ENCODE peak calls at places on chromosomes 2 and 18, in eight cellular contexts. One of them, this sample, is unnamed. For H3K4me1, the result is how much of the 10 kb centered on the place peaks cover.

GRCh38 chr18:63575680-63576079 is 11.5 kb upstream of the SERPINB13 start:
- DNase-seq in SK-N-SH: no peak
- DNase-seq in GM23338: no peak
- DNase-seq in body of pancreas: no peak
- DNase-seq in aorta: no peak
- DNase-seq in adrenal gland: no peak
- DNase-seq in colonic mucosa: no peak
- DNase-seq in thoracic aorta: no peak
- DNase-seq in this sample: no peak

GRCh38 chr18:79911009-79911870 is 40.2 kb downstream of the SLC66A2 start:
- DNase-seq in SK-N-SH: no peak
- DNase-seq in GM23338: peak
- DNase-seq in adrenal gland: no peak
- DNase-seq in colonic mucosa: no peak
- DNase-seq in aorta: peak
- DNase-seq in body of pancreas: no peak
- DNase-seq in thoracic aorta: no peak
- DNase-seq in this sample: no peak

GRCh38 chr2:219024059-219024458 is 17.3 kb downstream of the CFAP65 start:
- DNase-seq in thoracic aorta: no peak
- DNase-seq in body of pancreas: no peak
- DNase-seq in colonic mucosa: no peak
- DNase-seq in aorta: peak
- DNase-seq in adrenal gland: no peak
- DNase-seq in GM23338: no peak
- DNase-seq in SK-N-SH: no peak
- DNase-seq in this sample: no peak

GRCh38 chr2:28267282-28267681 is 125.4 kb upstream of the FOSL2 start:
- DNase-seq in thoracic aorta: no peak
- DNase-seq in aorta: no peak
- DNase-seq in SK-N-SH: no peak
- DNase-seq in adrenal gland: no peak
- DNase-seq in body of pancreas: no peak
- DNase-seq in GM23338: no peak
- DNase-seq in colonic mucosa: no peak
- DNase-seq in this sample: no peak

GRCh38 chr2:3377279-3377611 is 373 bp downstream of the EIPR1 start:
- DNase-seq in colonic mucosa: no peak
- DNase-seq in adrenal gland: peak
- DNase-seq in GM23338: peak
- DNase-seq in thoracic aorta: no peak
- DNase-seq in SK-N-SH: peak
- DNase-seq in body of pancreas: no peak
- DNase-seq in aorta: no peak
- DNase-seq in this sample: no peak

GRCh38 chr2:167212054-167212648 is 323.9 kb downstream of the XIRP2 start:
- DNase-seq in adrenal gland: peak
- DNase-seq in aorta: no peak
- DNase-seq in body of pancreas: peak
- DNase-seq in colonic mucosa: peak
- DNase-seq in SK-N-SH: peak
- DNase-seq in thoracic aorta: no peak
- DNase-seq in GM23338: peak
- DNase-seq in this sample: peak

GRCh38 chr18:515838-516237 is 15.3 kb upstream of the COLEC12 start:
- DNase-seq in thoracic aorta: no peak
- DNase-seq in aorta: no peak
- DNase-seq in adrenal gland: no peak
- DNase-seq in body of pancreas: no peak
- DNase-seq in colonic mucosa: no peak
- DNase-seq in SK-N-SH: no peak
- DNase-seq in GM23338: no peak
- DNase-seq in this sample: peak

GRCh38 chr2:201158111-201158929 is 24.6 kb upstream of the CASP10 start:
- DNase-seq in aorta: no peak
- DNase-seq in thoracic aorta: no peak
- DNase-seq in adrenal gland: peak
- DNase-seq in colonic mucosa: peak
- DNase-seq in GM23338: peak
- DNase-seq in body of pancreas: peak
- DNase-seq in SK-N-SH: peak
- DNase-seq in this sample: peak

GRCh38 chr2:201403904-201404303 is 46.8 kb upstream of the FLACC1 start:
- DNase-seq in colonic mucosa: no peak
- DNase-seq in body of pancreas: no peak
- DNase-seq in adrenal gland: no peak
- DNase-seq in thoracic aorta: no peak
- DNase-seq in SK-N-SH: no peak
- DNase-seq in aorta: no peak
- DNase-seq in GM23338: no peak
- DNase-seq in this sample: no peak

DNA sequence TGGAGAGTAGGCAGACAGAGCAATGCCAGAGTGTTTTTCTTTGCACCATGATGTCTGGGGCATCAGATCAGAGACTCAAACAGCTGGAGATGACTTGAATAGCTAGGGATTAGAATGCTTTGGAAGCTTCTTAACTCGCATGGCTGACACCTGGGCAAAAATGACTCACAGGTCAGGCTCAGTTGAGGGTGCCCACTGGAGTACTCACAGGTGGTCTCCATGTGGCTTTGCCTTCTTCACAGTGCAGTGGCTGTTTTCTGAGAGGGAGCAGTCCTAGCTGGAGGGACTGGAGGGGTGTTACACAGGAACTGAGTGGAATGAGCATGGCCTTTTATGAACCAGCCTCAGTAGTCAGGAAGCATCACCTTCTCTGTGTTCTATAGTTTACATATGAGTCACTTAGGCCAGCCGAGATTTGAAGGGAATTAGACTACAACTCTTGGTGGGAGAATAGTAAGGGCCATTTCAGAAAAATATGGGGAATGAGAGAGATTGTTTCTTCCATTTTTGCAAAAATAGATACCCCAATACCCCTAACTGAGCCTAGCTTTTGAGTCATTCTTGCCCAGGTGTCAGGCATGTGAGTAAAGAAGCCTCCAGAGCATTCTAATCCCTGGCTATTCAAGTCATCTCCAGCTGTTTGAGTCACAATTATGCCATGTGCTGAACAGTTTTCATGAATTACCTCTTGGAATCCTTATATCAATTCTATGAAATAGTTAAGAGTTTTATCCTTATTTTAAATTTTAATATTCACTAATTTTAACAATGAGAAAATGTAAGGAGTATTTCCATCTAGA is 7.1 kb upstream of the PPP1R1C start:
- DNase-seq in SK-N-SH: no peak
- DNase-seq in thoracic aorta: no peak
- DNase-seq in GM23338: no peak
- DNase-seq in adrenal gland: no peak
- DNase-seq in aorta: no peak
- DNase-seq in colonic mucosa: no peak
- DNase-seq in body of pancreas: no peak
- DNase-seq in this sample: no peak
- H3K27ac ChIP-seq in SK-N-SH: no peak
- H3K27ac ChIP-seq in thoracic aorta: no peak
- H3K27ac ChIP-seq in GM23338: no peak
- H3K27ac ChIP-seq in adrenal gland: no peak
- H3K27ac ChIP-seq in aorta: no peak
- H3K27ac ChIP-seq in colonic mucosa: no peak
- H3K27ac ChIP-seq in body of pancreas: no peak
- H3K27ac ChIP-seq in this sample: no peak

GRCh38 chr2:60540054-60540453 is 13.4 kb downstream of the BCL11A start:
- DNase-seq in colonic mucosa: no peak
- DNase-seq in GM23338: no peak
- DNase-seq in SK-N-SH: no peak
- DNase-seq in thoracic aorta: no peak
- DNase-seq in adrenal gland: no peak
- DNase-seq in aorta: no peak
- DNase-seq in body of pancreas: no peak
- DNase-seq in this sample: no peak

GRCh38 chr2:60535392-60536312 is 17.8 kb downstream of the BCL11A start:
- DNase-seq in GM23338: no peak
- DNase-seq in thoracic aorta: no peak
- DNase-seq in colonic mucosa: no peak
- DNase-seq in adrenal gland: no peak
- DNase-seq in aorta: no peak
- DNase-seq in SK-N-SH: no peak
- DNase-seq in body of pancreas: no peak
- DNase-seq in this sample: no peak

GRCh38 chr2:60536716-60537115 is 16.7 kb downstream of the BCL11A start:
- DNase-seq in SK-N-SH: no peak
- DNase-seq in body of pancreas: no peak
- DNase-seq in thoracic aorta: no peak
- DNase-seq in GM23338: no peak
- DNase-seq in colonic mucosa: no peak
- DNase-seq in adrenal gland: no peak
- DNase-seq in aorta: no peak
- DNase-seq in this sample: no peak

GRCh38 chr2:60539177-60539576 is 14.3 kb downstream of the BCL11A start:
- DNase-seq in colonic mucosa: no peak
- DNase-seq in body of pancreas: peak
- DNase-seq in adrenal gland: no peak
- DNase-seq in GM23338: no peak
- DNase-seq in aorta: no peak
- DNase-seq in SK-N-SH: no peak
- DNase-seq in thoracic aorta: no peak
- DNase-seq in this sample: no peak

GRCh38 chr2:60538136-60538535 is 15.3 kb downstream of the BCL11A start:
- DNase-seq in adrenal gland: no peak
- DNase-seq in SK-N-SH: no peak
- DNase-seq in body of pancreas: no peak
- DNase-seq in colonic mucosa: no peak
- DNase-seq in GM23338: no peak
- DNase-seq in aorta: no peak
- DNase-seq in thoracic aorta: no peak
- DNase-seq in this sample: no peak
- H3K4me1 ChIP-seq in adrenal gland: under half
- H3K4me1 ChIP-seq in SK-N-SH: under half
- H3K4me1 ChIP-seq in body of pancreas: half or more
- H3K4me1 ChIP-seq in colonic mucosa: under half
- H3K4me1 ChIP-seq in GM23338: half or more
- H3K4me1 ChIP-seq in aorta: under half
- H3K4me1 ChIP-seq in thoracic aorta: under half
- H3K4me1 ChIP-seq in this sample: under half

GRCh38 chr2:951224-952006 is 766 bp downstream of the SNTG2 start:
- DNase-seq in aorta: no peak
- DNase-seq in thoracic aorta: no peak
- DNase-seq in body of pancreas: no peak
- DNase-seq in SK-N-SH: no peak
- DNase-seq in adrenal gland: no peak
- DNase-seq in GM23338: peak
- DNase-seq in colonic mucosa: no peak
- DNase-seq in this sample: peak

GRCh38 chr2:949384-949893 is 1.2 kb upstream of the SNTG2 start:
- DNase-seq in thoracic aorta: no peak
- DNase-seq in body of pancreas: no peak
- DNase-seq in colonic mucosa: no peak
- DNase-seq in SK-N-SH: no peak
- DNase-seq in GM23338: peak
- DNase-seq in adrenal gland: no peak
- DNase-seq in aorta: no peak
- DNase-seq in this sample: no peak

GRCh38 chr2:950627-950992 is at the start of gene SNTG2:
- DNase-seq in aorta: peak
- DNase-seq in colonic mucosa: peak
- DNase-seq in SK-N-SH: peak
- DNase-seq in GM23338: peak
- DNase-seq in body of pancreas: peak
- DNase-seq in thoracic aorta: no peak
- DNase-seq in adrenal gland: peak
- DNase-seq in this sample: no peak

GRCh38 chr2:953408-953807 is 2.8 kb downstream of the SNTG2 start:
- DNase-seq in GM23338: no peak
- DNase-seq in thoracic aorta: no peak
- DNase-seq in body of pancreas: no peak
- DNase-seq in aorta: no peak
- DNase-seq in colonic mucosa: no peak
- DNase-seq in SK-N-SH: no peak
- DNase-seq in adrenal gland: no peak
- DNase-seq in this sample: no peak

GRCh38 chr2:949894-950626 is 589 bp upstream of the SNTG2 start:
- DNase-seq in adrenal gland: no peak
- DNase-seq in SK-N-SH: peak
- DNase-seq in thoracic aorta: no peak
- DNase-seq in body of pancreas: no peak
- DNase-seq in colonic mucosa: no peak
- DNase-seq in GM23338: peak
- DNase-seq in aorta: no peak
- DNase-seq in this sample: peak
- H3K27ac ChIP-seq in adrenal gland: no peak
- H3K27ac ChIP-seq in SK-N-SH: no peak
- H3K27ac ChIP-seq in thoracic aorta: no peak
- H3K27ac ChIP-seq in body of pancreas: no peak
- H3K27ac ChIP-seq in colonic mucosa: no peak
- H3K27ac ChIP-seq in GM23338: peak
- H3K27ac ChIP-seq in aorta: no peak
- H3K27ac ChIP-seq in this sample: no peak

GRCh38 chr2:17791121-17791902 is 24.9 kb upstream of the MSGN1 start:
- DNase-seq in SK-N-SH: no peak
- DNase-seq in thoracic aorta: no peak
- DNase-seq in body of pancreas: no peak
- DNase-seq in colonic mucosa: no peak
- DNase-seq in adrenal gland: peak
- DNase-seq in GM23338: no peak
- DNase-seq in aorta: no peak
- DNase-seq in this sample: no peak

GRCh38 chr2:17793803-17794349 is 22.4 kb upstream of the MSGN1 start:
- DNase-seq in body of pancreas: no peak
- DNase-seq in thoracic aorta: no peak
- DNase-seq in adrenal gland: no peak
- DNase-seq in colonic mucosa: no peak
- DNase-seq in SK-N-SH: no peak
- DNase-seq in GM23338: no peak
- DNase-seq in aorta: no peak
- DNase-seq in this sample: no peak

GRCh38 chr2:17793293-17793692 is 23.0 kb upstream of the MSGN1 start:
- DNase-seq in body of pancreas: no peak
- DNase-seq in SK-N-SH: no peak
- DNase-seq in thoracic aorta: no peak
- DNase-seq in adrenal gland: no peak
- DNase-seq in colonic mucosa: no peak
- DNase-seq in GM23338: no peak
- DNase-seq in aorta: no peak
- DNase-seq in this sample: no peak

GRCh38 chr2:17790539-17790938 is 25.7 kb upstream of the MSGN1 start:
- DNase-seq in aorta: no peak
- DNase-seq in thoracic aorta: no peak
- DNase-seq in SK-N-SH: no peak
- DNase-seq in body of pancreas: no peak
- DNase-seq in colonic mucosa: no peak
- DNase-seq in adrenal gland: no peak
- DNase-seq in GM23338: no peak
- DNase-seq in this sample: no peak

DNA sequence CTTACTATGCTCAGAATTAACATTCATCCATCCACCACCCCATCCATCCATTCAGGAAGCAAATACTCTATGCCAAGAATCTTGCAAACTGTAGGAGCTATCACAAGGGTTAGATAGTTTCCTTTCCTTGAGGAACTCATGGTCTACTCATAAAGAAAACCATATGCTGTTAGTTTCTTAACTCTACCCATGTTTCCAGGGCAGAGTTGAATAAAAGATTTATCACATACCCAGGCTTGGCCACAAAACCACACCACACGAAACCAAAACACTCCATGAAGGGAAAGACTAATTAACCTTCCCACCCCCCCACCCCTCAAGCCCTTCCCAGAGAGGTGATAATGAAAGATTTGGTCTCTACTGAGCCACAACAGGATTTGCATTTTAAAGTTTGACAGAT is 23.7 kb upstream of the MSGN1 start:
- DNase-seq in GM23338: no peak
- DNase-seq in thoracic aorta: no peak
- DNase-seq in adrenal gland: no peak
- DNase-seq in aorta: no peak
- DNase-seq in SK-N-SH: no peak
- DNase-seq in colonic mucosa: no peak
- DNase-seq in body of pancreas: no peak
- DNase-seq in this sample: no peak
- H3K4me1 ChIP-seq in GM23338: under half
- H3K4me1 ChIP-seq in thoracic aorta: under half
- H3K4me1 ChIP-seq in adrenal gland: under half
- H3K4me1 ChIP-seq in aorta: under half
- H3K4me1 ChIP-seq in SK-N-SH: under half
- H3K4me1 ChIP-seq in colonic mucosa: under half
- H3K4me1 ChIP-seq in body of pancreas: under half
- H3K4me1 ChIP-seq in this sample: under half